ENCODE peak calls at places on chromosomes 11 and 22, in five cellular contexts. A, T, F, B and Z are unnamed samples.

GRCh38 chr11:66003291-66003690 is 988 bp downstream of the BANF1 start:
- DNase-seq in A (no peak), T (no peak), F (no peak), B (no peak), Z (no peak)

GRCh38 chr11:3631331-3631730 is 10.5 kb downstream of the ART5 start:
- DNase-seq in A (no peak), T (no peak), F (no peak), B (no peak), Z (no peak)

GRCh38 chr11:25941353-25941752 is 390.6 kb upstream of the ANO3 start:
- DNase-seq in A (no peak), T (no peak), F (no peak), B (no peak), Z (no peak)

GRCh38 chr22:30238661-30239420 is 7.7 kb downstream of the LIF start:
- DNase-seq in A (no peak), T (no peak), F (no peak), B (no peak), Z (no peak)

GRCh38 chr11:2509481-2510001 is 64.7 kb downstream of the KCNQ1 start:
- DNase-seq in A (peak; percentile 21), T (no peak), F (no peak), B (no peak), Z (no peak)

GRCh38 chr11:21612326-21612725 is 580.6 kb upstream of the ANO5 start:
- DNase-seq in A (no peak), T (no peak), F (no peak), B (no peak), Z (no peak)

GRCh38 chr11:125358254-125358840 is 137.7 kb downstream of the FEZ1 start:
- DNase-seq in A (no peak), T (no peak), F (no peak), B (no peak), Z (no peak)

GRCh38 chr22:31932863-31933262 is 11.5 kb upstream of the YWHAH start:
- DNase-seq in A (no peak), T (peak; percentile 34), F (no peak), B (no peak), Z (no peak)

GRCh38 chr11:44651535-44652130 is 75.1 kb upstream of the TSPAN18 start:
- DNase-seq in A (no peak), T (no peak), F (no peak), B (no peak), Z (no peak)

GRCh38 chr22:50313600-50313999 is 6.2 kb upstream of the PLXNB2 start:
- DNase-seq in A (peak; percentile 30), T (no peak), F (no peak), B (no peak), Z (no peak)

GRCh38 chr11:61879152-61879551 is 12.2 kb downstream of the FADS3 start:
- DNase-seq in A (no peak), T (no peak), F (no peak), B (no peak), Z (no peak)

GRCh38 chr11:101848262-101848661 is 66.5 kb upstream of the CEP126 start:
- DNase-seq in A (no peak), T (peak; percentile 20), F (no peak), B (no peak), Z (no peak)

GRCh38 chr11:1233351-1234053 is 10.6 kb downstream of the MUC5B start:
- DNase-seq in A (peak; percentile 49), T (no peak), F (no peak), B (peak; percentile 33), Z (peak; percentile 17)

GRCh38 chr11:78536933-78537332 is 37.7 kb downstream of the NARS2 start:
- DNase-seq in A (no peak), T (no peak), F (no peak), B (no peak), Z (no peak)

GRCh38 chr22:40641269-40641668 is 4.8 kb upstream of the MRTFA start:
- DNase-seq in A (no peak), T (no peak), F (no peak), B (no peak), Z (no peak)

GRCh38 chr22:24583221-24583971 is 9.5 kb downstream of the LRRC75B start:
- DNase-seq in A (peak; percentile 84), T (peak; percentile 76), F (no peak), B (no peak), Z (no peak)

GRCh38 chr11:64987998-64988854 is 8.5 kb downstream of the BATF2 start:
- DNase-seq in A (no peak), T (no peak), F (no peak), B (no peak), Z (no peak)

GRCh38 chr22:50684986-50685385 is 12.4 kb downstream of the SHANK3 start:
- DNase-seq in A (peak; percentile 13), T (no peak), F (peak; percentile 12), B (no peak), Z (no peak)

GRCh38 chr11:134517621-134518293 is 105.7 kb upstream of the B3GAT1 start:
- DNase-seq in A (no peak), T (no peak), F (no peak), B (no peak), Z (no peak)

GRCh38 chr11:102831128-102831708 is 12.2 kb downstream of the MMP3 start:
- DNase-seq in A (peak; percentile 40), T (peak; percentile 4), F (peak; percentile 15), B (peak; percentile 71), Z (no peak)

GRCh38 chr11:19079643-19080440 is 19.3 kb upstream of the MRGPRX2 start:
- DNase-seq in A (no peak), T (no peak), F (no peak), B (no peak), Z (no peak)

GRCh38 chr11:123054301-123055065 is 7.5 kb downstream of the HSPA8 start:
- DNase-seq in A (peak; percentile 75), T (peak; percentile 70), F (peak; percentile 33), B (no peak), Z (no peak)

GRCh38 chr11:58391879-58392278 is 14.8 kb downstream of the OR5B3 start:
- DNase-seq in A (no peak), T (no peak), F (no peak), B (no peak), Z (no peak)

GRCh38 chr11:1827931-1828330 is 6.9 kb upstream of the SYT8 start:
- DNase-seq in A (no peak), T (no peak), F (no peak), B (no peak), Z (no peak)

GRCh38 chr22:46830841-46831240 is 68.4 kb downstream of the TBC1D22A start:
- DNase-seq in A (no peak), T (no peak), F (no peak), B (peak; percentile 20), Z (no peak)

GRCh38 chr22:46830001-46830715 is 67.7 kb downstream of the TBC1D22A start:
- DNase-seq in A (peak; percentile 61), T (no peak), F (no peak), B (peak; percentile 37), Z (no peak)

GRCh38 chr22:46828323-46829139 is 66.1 kb downstream of the TBC1D22A start:
- DNase-seq in A (peak; percentile 3), T (no peak), F (no peak), B (peak; percentile 33), Z (no peak)

GRCh38 chr22:46827781-46828180 is 65.3 kb downstream of the TBC1D22A start:
- DNase-seq in A (peak; percentile 9), T (no peak), F (no peak), B (peak; percentile 37), Z (no peak)

DNA sequence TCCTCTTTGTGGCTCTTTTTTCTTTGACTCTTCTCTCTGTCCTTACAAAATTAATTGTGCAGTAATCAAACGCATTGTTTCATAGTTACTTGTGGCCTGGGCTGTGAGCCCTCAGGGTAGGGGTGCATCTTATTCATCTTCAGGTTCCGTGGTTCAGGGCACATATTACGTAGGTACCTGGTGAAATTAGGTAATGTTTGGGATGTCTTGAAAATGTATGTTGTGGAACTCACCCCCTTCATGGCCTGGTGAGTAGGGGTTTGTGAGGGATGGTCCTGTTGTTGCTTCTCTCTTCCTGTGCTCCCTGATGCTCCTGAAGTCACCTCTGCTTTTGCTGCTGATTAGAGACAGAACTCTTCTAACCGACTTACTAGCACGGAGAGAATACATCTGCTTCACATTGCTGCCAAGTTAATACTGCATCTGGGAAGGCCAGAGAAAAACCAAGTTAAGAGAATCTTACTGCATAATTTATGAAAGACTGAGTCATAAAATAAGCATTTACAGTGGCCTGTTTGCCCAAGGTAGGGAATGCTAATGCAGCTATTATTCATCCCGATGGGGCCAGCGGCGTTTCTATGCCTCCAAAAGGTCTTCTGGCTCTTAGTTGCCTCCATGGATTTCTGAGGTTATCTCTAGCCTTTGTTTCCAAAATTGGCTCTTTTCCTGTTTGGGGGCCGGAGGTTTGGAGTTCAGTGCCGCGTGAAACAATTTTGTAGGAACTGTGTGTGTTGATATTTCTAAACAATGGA is 66.9 kb downstream of the TBC1D22A start:
- DNase-seq in A (peak; percentile 18), T (no peak), F (no peak), B (peak; percentile 16), Z (no peak)
- TF ChIP-seq TAF1 in A (peak; percentile 44), T (no peak), F (no peak), B (no peak), Z (no peak)

DNA sequence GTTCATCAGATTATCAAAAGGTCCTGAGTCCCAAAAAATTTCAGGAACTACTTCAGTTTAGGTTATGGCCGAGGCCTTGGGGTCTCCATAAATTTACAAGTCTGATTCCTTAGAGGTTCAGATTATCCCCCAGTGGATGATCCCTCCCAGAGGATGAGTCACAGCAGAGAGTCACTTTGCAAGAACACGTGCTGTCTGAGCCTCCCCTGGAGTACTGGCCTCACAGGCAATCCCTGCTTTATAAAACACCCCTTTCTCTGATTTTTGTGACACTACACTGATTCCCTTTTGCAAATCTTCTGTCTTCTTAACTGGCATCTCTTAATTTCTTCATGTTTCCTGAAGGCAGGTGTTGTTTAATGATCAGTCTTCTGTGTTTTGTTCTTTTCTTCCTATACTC is 45.3 kb downstream of the CCDC34 start:
- DNase-seq in A (no peak), T (no peak), F (no peak), B (no peak), Z (no peak)
- TF ChIP-seq TAF1 in A (no peak), T (no peak), F (no peak), B (no peak), Z (no peak)

GRCh38 chr22:37298748-37299495 is 16.6 kb downstream of the CYTH4 start:
- DNase-seq in A (peak; percentile 48), T (no peak), F (no peak), B (no peak), Z (no peak)
- TF ChIP-seq TAF1 in A (no peak), T (no peak), F (no peak), B (no peak), Z (no peak)

GRCh38 chr11:68266936-68267880 is 4.6 kb downstream of the C11orf24 start:
- DNase-seq in A (no peak), T (no peak), F (no peak), B (no peak), Z (no peak)

GRCh38 chr11:68271023-68271780 is 571 bp downstream of the C11orf24 start:
- DNase-seq in A (peak; percentile 89), T (peak; percentile 82), F (no peak), B (peak; percentile 74), Z (peak; percentile 63)

GRCh38 chr11:68267881-68268240 is 3.9 kb downstream of the C11orf24 start:
- DNase-seq in A (no peak), T (no peak), F (no peak), B (no peak), Z (no peak)

GRCh38 chr11:68270334-68271022 is 1.3 kb downstream of the C11orf24 start:
- DNase-seq in A (no peak), T (peak; percentile 64), F (no peak), B (no peak), Z (no peak)

GRCh38 chr11:68269414-68270081 is 2.2 kb downstream of the C11orf24 start:
- DNase-seq in A (no peak), T (peak; percentile 57), F (no peak), B (no peak), Z (no peak)
- TF ChIP-seq TAF1 in A (no peak), T (no peak), F (no peak), B (no peak), Z (no peak)